ENCODE peak calls at places on chromosomes 7 and 10, in eight cellular contexts. One of them, this sample, is unnamed. For H3K4me1, the result is how much of the 10 kb centered on the place peaks cover.

GRCh38 chr10:106311590-106311989 is 852.9 kb downstream of the SORCS1 start:
- DNase-seq in H1: no peak
- DNase-seq in K562: no peak
- DNase-seq in CD8-positive, alpha-beta T cell: no peak
- DNase-seq in foreskin keratinocyte: no peak
- DNase-seq in HepG2: no peak
- DNase-seq in gastrocnemius medialis: no peak
- DNase-seq in GM23338: no peak
- DNase-seq in this sample: no peak

GRCh38 chr10:30455816-30456215 is 21.8 kb downstream of the MAP3K8 start:
- DNase-seq in H1: no peak
- DNase-seq in K562: no peak
- DNase-seq in CD8-positive, alpha-beta T cell: peak
- DNase-seq in foreskin keratinocyte: no peak
- DNase-seq in HepG2: no peak
- DNase-seq in gastrocnemius medialis: no peak
- DNase-seq in GM23338: no peak
- DNase-seq in this sample: peak

GRCh38 chr7:122304604-122304975 is at the start of gene FEZF1:
- DNase-seq in H1: no peak
- DNase-seq in K562: no peak
- DNase-seq in CD8-positive, alpha-beta T cell: no peak
- DNase-seq in foreskin keratinocyte: no peak
- DNase-seq in HepG2: peak
- DNase-seq in gastrocnemius medialis: no peak
- DNase-seq in GM23338: peak
- DNase-seq in this sample: no peak

GRCh38 chr7:88109612-88110011 is 110.2 kb downstream of the SRI start:
- DNase-seq in H1: no peak
- DNase-seq in K562: no peak
- DNase-seq in CD8-positive, alpha-beta T cell: no peak
- DNase-seq in foreskin keratinocyte: no peak
- DNase-seq in HepG2: no peak
- DNase-seq in gastrocnemius medialis: no peak
- DNase-seq in GM23338: no peak
- DNase-seq in this sample: no peak

GRCh38 chr10:133177380-133178157 is 17.6 kb downstream of the KNDC1 start:
- DNase-seq in H1: no peak
- DNase-seq in K562: no peak
- DNase-seq in CD8-positive, alpha-beta T cell: no peak
- DNase-seq in foreskin keratinocyte: no peak
- DNase-seq in HepG2: no peak
- DNase-seq in gastrocnemius medialis: no peak
- DNase-seq in GM23338: no peak
- DNase-seq in this sample: no peak

GRCh38 chr10:91162050-91162494 is 58.4 kb upstream of the PCGF5 start:
- DNase-seq in H1: no peak
- DNase-seq in K562: peak
- DNase-seq in CD8-positive, alpha-beta T cell: peak
- DNase-seq in foreskin keratinocyte: no peak
- DNase-seq in HepG2: peak
- DNase-seq in gastrocnemius medialis: no peak
- DNase-seq in GM23338: no peak
- DNase-seq in this sample: no peak

GRCh38 chr10:63105811-63106755 is 27.0 kb upstream of the NRBF2 start:
- DNase-seq in H1: peak
- DNase-seq in K562: no peak
- DNase-seq in CD8-positive, alpha-beta T cell: no peak
- DNase-seq in foreskin keratinocyte: peak
- DNase-seq in HepG2: no peak
- DNase-seq in gastrocnemius medialis: peak
- DNase-seq in GM23338: peak
- DNase-seq in this sample: no peak

GRCh38 chr10:133567609-133568286 is 2.4 kb upstream of the SYCE1 start:
- DNase-seq in H1: no peak
- DNase-seq in K562: no peak
- DNase-seq in CD8-positive, alpha-beta T cell: no peak
- DNase-seq in foreskin keratinocyte: no peak
- DNase-seq in HepG2: no peak
- DNase-seq in gastrocnemius medialis: no peak
- DNase-seq in GM23338: no peak
- DNase-seq in this sample: no peak

GRCh38 chr7:118169146-118169545 is 14.8 kb upstream of the LSM8 start:
- DNase-seq in H1: no peak
- DNase-seq in K562: no peak
- DNase-seq in CD8-positive, alpha-beta T cell: no peak
- DNase-seq in foreskin keratinocyte: peak
- DNase-seq in HepG2: no peak
- DNase-seq in gastrocnemius medialis: no peak
- DNase-seq in GM23338: no peak
- DNase-seq in this sample: no peak

GRCh38 chr10:84540022-84540616 is 211.7 kb downstream of the CCSER2 start:
- DNase-seq in H1: no peak
- DNase-seq in K562: no peak
- DNase-seq in CD8-positive, alpha-beta T cell: no peak
- DNase-seq in foreskin keratinocyte: peak
- DNase-seq in HepG2: no peak
- DNase-seq in gastrocnemius medialis: no peak
- DNase-seq in GM23338: no peak
- DNase-seq in this sample: no peak

GRCh38 chr7:44489955-44490350 is 505 bp downstream of the NUDCD3 start:
- DNase-seq in H1: no peak
- DNase-seq in K562: peak
- DNase-seq in CD8-positive, alpha-beta T cell: peak
- DNase-seq in foreskin keratinocyte: no peak
- DNase-seq in HepG2: no peak
- DNase-seq in gastrocnemius medialis: no peak
- DNase-seq in GM23338: no peak
- DNase-seq in this sample: peak

GRCh38 chr7:91876391-91877133 is 3.9 kb downstream of the MTERF1 start:
- DNase-seq in H1: no peak
- DNase-seq in K562: no peak
- DNase-seq in CD8-positive, alpha-beta T cell: no peak
- DNase-seq in foreskin keratinocyte: no peak
- DNase-seq in HepG2: no peak
- DNase-seq in gastrocnemius medialis: no peak
- DNase-seq in GM23338: no peak
- DNase-seq in this sample: no peak

GRCh38 chr7:138433583-138434437 is 26.2 kb upstream of the TRIM24 start:
- DNase-seq in H1: no peak
- DNase-seq in K562: no peak
- DNase-seq in CD8-positive, alpha-beta T cell: no peak
- DNase-seq in foreskin keratinocyte: no peak
- DNase-seq in HepG2: no peak
- DNase-seq in gastrocnemius medialis: no peak
- DNase-seq in GM23338: no peak
- DNase-seq in this sample: no peak

GRCh38 chr10:116444527-116445142 is 17.0 kb downstream of the PNLIPRP3 start:
- DNase-seq in H1: no peak
- DNase-seq in K562: peak
- DNase-seq in CD8-positive, alpha-beta T cell: no peak
- DNase-seq in foreskin keratinocyte: no peak
- DNase-seq in HepG2: peak
- DNase-seq in gastrocnemius medialis: no peak
- DNase-seq in GM23338: peak
- DNase-seq in this sample: peak

GRCh38 chr10:20971901-20972300 is 74.8 kb upstream of the NEBL start:
- DNase-seq in H1: no peak
- DNase-seq in K562: no peak
- DNase-seq in CD8-positive, alpha-beta T cell: no peak
- DNase-seq in foreskin keratinocyte: no peak
- DNase-seq in HepG2: no peak
- DNase-seq in gastrocnemius medialis: no peak
- DNase-seq in GM23338: no peak
- DNase-seq in this sample: no peak

GRCh38 chr10:29991382-29991781 is 68.0 kb downstream of the JCAD start:
- DNase-seq in H1: no peak
- DNase-seq in K562: no peak
- DNase-seq in CD8-positive, alpha-beta T cell: no peak
- DNase-seq in foreskin keratinocyte: no peak
- DNase-seq in HepG2: no peak
- DNase-seq in gastrocnemius medialis: no peak
- DNase-seq in GM23338: no peak
- DNase-seq in this sample: no peak

GRCh38 chr10:14056545-14057332 is 274.0 kb downstream of the FRMD4A start:
- DNase-seq in H1: peak
- DNase-seq in K562: no peak
- DNase-seq in CD8-positive, alpha-beta T cell: no peak
- DNase-seq in foreskin keratinocyte: peak
- DNase-seq in HepG2: no peak
- DNase-seq in gastrocnemius medialis: no peak
- DNase-seq in GM23338: peak
- DNase-seq in this sample: no peak

GRCh38 chr10:31836569-31837406 is 91.8 kb downstream of the ARHGAP12 start:
- DNase-seq in H1: no peak
- DNase-seq in K562: peak
- DNase-seq in CD8-positive, alpha-beta T cell: no peak
- DNase-seq in foreskin keratinocyte: no peak
- DNase-seq in HepG2: peak
- DNase-seq in gastrocnemius medialis: no peak
- DNase-seq in GM23338: peak
- DNase-seq in this sample: peak

GRCh38 chr7:151472644-151473380 is 32.9 kb upstream of the CRYGN start:
- DNase-seq in H1: no peak
- DNase-seq in K562: no peak
- DNase-seq in CD8-positive, alpha-beta T cell: no peak
- DNase-seq in foreskin keratinocyte: no peak
- DNase-seq in HepG2: no peak
- DNase-seq in gastrocnemius medialis: peak
- DNase-seq in GM23338: no peak
- DNase-seq in this sample: no peak
- H3K27ac ChIP-seq in H1: peak
- H3K27ac ChIP-seq in K562: no peak
- H3K27ac ChIP-seq in CD8-positive, alpha-beta T cell: no peak
- H3K27ac ChIP-seq in foreskin keratinocyte: no peak
- H3K27ac ChIP-seq in HepG2: no peak
- H3K27ac ChIP-seq in gastrocnemius medialis: peak
- H3K27ac ChIP-seq in GM23338: peak
- H3K27ac ChIP-seq in this sample: no peak

DNA sequence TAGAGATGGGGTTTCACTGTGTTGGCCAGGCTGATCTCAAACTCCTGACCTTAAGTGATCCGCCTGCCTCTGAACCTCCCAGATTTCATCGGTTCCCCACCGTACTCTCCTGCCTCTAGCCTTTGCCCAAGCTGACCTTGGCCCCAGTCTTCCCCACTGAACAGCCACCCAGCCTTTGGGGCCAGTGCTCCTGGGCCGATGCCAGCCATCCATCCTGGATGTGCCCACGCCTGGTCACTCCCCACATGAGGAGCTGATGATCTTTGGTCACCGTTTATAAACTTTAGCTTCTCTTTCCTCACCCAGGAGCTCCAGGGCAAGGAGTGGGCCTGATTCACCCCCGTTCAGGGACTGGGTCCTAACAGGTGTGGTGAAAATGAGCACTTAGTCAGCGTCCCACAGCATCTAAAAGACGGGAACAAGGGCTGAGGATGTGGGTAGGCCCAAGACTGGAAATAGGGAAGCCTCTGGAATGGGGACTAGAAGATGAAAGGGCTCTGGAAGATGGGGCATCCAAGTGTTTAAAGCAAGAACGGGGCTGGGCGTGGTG is 22.9 kb downstream of the GTF2IRD1 start:
- DNase-seq in H1: no peak
- DNase-seq in K562: no peak
- DNase-seq in CD8-positive, alpha-beta T cell: no peak
- DNase-seq in foreskin keratinocyte: peak
- DNase-seq in HepG2: no peak
- DNase-seq in gastrocnemius medialis: peak
- DNase-seq in GM23338: no peak
- DNase-seq in this sample: no peak
- H3K4me1 ChIP-seq in H1: under half
- H3K4me1 ChIP-seq in K562: under half
- H3K4me1 ChIP-seq in CD8-positive, alpha-beta T cell: under half
- H3K4me1 ChIP-seq in foreskin keratinocyte: under half
- H3K4me1 ChIP-seq in HepG2: under half
- H3K4me1 ChIP-seq in gastrocnemius medialis: half or more
- H3K4me1 ChIP-seq in GM23338: under half
- H3K4me1 ChIP-seq in this sample: under half

GRCh38 chr10:102397222-102398171 is 2.0 kb downstream of the NFKB2 start:
- DNase-seq in H1: no peak
- DNase-seq in K562: no peak
- DNase-seq in CD8-positive, alpha-beta T cell: no peak
- DNase-seq in foreskin keratinocyte: no peak
- DNase-seq in HepG2: no peak
- DNase-seq in gastrocnemius medialis: no peak
- DNase-seq in GM23338: no peak
- DNase-seq in this sample: no peak

GRCh38 chr10:102395677-102396197 is at the start of gene NFKB2:
- DNase-seq in H1: no peak
- DNase-seq in K562: no peak
- DNase-seq in CD8-positive, alpha-beta T cell: no peak
- DNase-seq in foreskin keratinocyte: no peak
- DNase-seq in HepG2: no peak
- DNase-seq in gastrocnemius medialis: no peak
- DNase-seq in GM23338: no peak
- DNase-seq in this sample: no peak

GRCh38 chr10:102396751-102397151 is 1.2 kb downstream of the NFKB2 start:
- DNase-seq in H1: no peak
- DNase-seq in K562: no peak
- DNase-seq in CD8-positive, alpha-beta T cell: no peak
- DNase-seq in foreskin keratinocyte: no peak
- DNase-seq in HepG2: no peak
- DNase-seq in gastrocnemius medialis: no peak
- DNase-seq in GM23338: no peak
- DNase-seq in this sample: no peak

GRCh38 chr10:102394801-102395676 is 466 bp upstream of the NFKB2 start:
- DNase-seq in H1: peak
- DNase-seq in K562: peak
- DNase-seq in CD8-positive, alpha-beta T cell: peak
- DNase-seq in foreskin keratinocyte: peak
- DNase-seq in HepG2: peak
- DNase-seq in gastrocnemius medialis: peak
- DNase-seq in GM23338: peak
- DNase-seq in this sample: peak

DNA sequence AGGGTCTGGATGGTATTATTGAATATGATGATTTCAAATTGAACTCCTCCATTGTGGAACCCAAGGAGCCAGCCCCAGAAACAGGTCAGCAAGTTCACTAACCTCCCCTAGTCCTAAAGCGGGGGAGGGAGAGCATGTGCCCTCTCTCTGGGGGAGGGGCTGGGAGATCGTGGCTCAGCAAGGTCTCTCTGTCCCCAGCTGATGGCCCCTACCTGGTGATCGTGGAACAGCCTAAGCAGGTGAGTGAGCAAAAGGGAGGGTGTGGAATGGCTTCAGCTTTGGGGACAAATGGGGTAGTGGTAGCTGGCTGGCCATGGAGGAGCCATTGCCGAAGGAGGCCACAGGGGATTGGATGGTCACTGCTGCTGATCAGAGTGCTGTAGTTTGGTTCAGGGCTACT is 746 bp downstream of the NFKB2 start:
- DNase-seq in H1: no peak
- DNase-seq in K562: no peak
- DNase-seq in CD8-positive, alpha-beta T cell: no peak
- DNase-seq in foreskin keratinocyte: no peak
- DNase-seq in HepG2: no peak
- DNase-seq in gastrocnemius medialis: no peak
- DNase-seq in GM23338: no peak
- DNase-seq in this sample: no peak
- H3K27ac ChIP-seq in H1: peak
- H3K27ac ChIP-seq in K562: peak
- H3K27ac ChIP-seq in CD8-positive, alpha-beta T cell: peak
- H3K27ac ChIP-seq in foreskin keratinocyte: peak
- H3K27ac ChIP-seq in HepG2: peak
- H3K27ac ChIP-seq in gastrocnemius medialis: peak
- H3K27ac ChIP-seq in GM23338: no peak
- H3K27ac ChIP-seq in this sample: peak

GRCh38 chr10:131909929-131910328 is 9.1 kb downstream of the PPP2R2D start:
- DNase-seq in H1: no peak
- DNase-seq in K562: no peak
- DNase-seq in CD8-positive, alpha-beta T cell: no peak
- DNase-seq in foreskin keratinocyte: no peak
- DNase-seq in HepG2: no peak
- DNase-seq in gastrocnemius medialis: no peak
- DNase-seq in GM23338: no peak
- DNase-seq in this sample: no peak
- H3K4me1 ChIP-seq in H1: under half
- H3K4me1 ChIP-seq in K562: under half
- H3K4me1 ChIP-seq in CD8-positive, alpha-beta T cell: half or more
- H3K4me1 ChIP-seq in foreskin keratinocyte: under half
- H3K4me1 ChIP-seq in HepG2: half or more
- H3K4me1 ChIP-seq in gastrocnemius medialis: under half
- H3K4me1 ChIP-seq in GM23338: under half
- H3K4me1 ChIP-seq in this sample: half or more

This sample was measured in CD4-positive, CD25-positive, alpha-beta regulatory T cell.